ENCODE peak calls at places on chromosomes 2 and 18, in seven cellular contexts. U is endothelial cell of umbilical vein, M is fibroblast of pulmonary artery, V is HepG2, E is BE2C, K is AG09309, S is PC-9. G is an unnamed sample.

GRCh38 chr2:74383254-74383653 is 3.1 kb upstream of the DCTN1 start:
- DNase-seq in U (peak; percentile 74), M (peak; percentile 65), V (peak; percentile 66), E (no peak), K (peak; percentile 27), S (no peak), G (peak; percentile 49)

GRCh38 chr2:164810843-164811242 is 30.8 kb downstream of the COBLL1 start:
- DNase-seq in U (no peak), M (peak; percentile 52), V (peak; percentile 96), E (no peak), K (no peak), S (no peak), G (peak; percentile 77)

GRCh38 chr2:216698895-216699294 is 3.5 kb upstream of the IGFBP5 start:
- DNase-seq in U (peak; percentile 59), M (peak; percentile 75), V (peak; percentile 61), E (peak; percentile 48), K (peak; percentile 46), S (no peak), G (peak; percentile 80)

GRCh38 chr2:142052220-142052863 is 78.5 kb downstream of the LRP1B start:
- DNase-seq in U (no peak), M (no peak), V (no peak), E (no peak), K (no peak), S (no peak), G (no peak)

GRCh38 chr18:68766433-68766832 is 31.4 kb upstream of the CCDC102B start:
- DNase-seq in U (no peak), M (peak; percentile 39), V (no peak), E (no peak), K (no peak), S (no peak), G (no peak)

GRCh38 chr2:176814740-176815367 is 397.7 kb upstream of the HNRNPA3 start:
- DNase-seq in U (peak; percentile 38), M (peak; percentile 30), V (peak; percentile 10), E (no peak), K (no peak), S (no peak), G (peak; percentile 33)

GRCh38 chr2:104790100-104790811 is 63.7 kb upstream of the POU3F3 start:
- DNase-seq in U (no peak), M (peak; percentile 6), V (no peak), E (no peak), K (no peak), S (no peak), G (peak; percentile 1)

GRCh38 chr2:2587364-2587763 is 256.3 kb upstream of the MYT1L start:
- DNase-seq in U (no peak), M (no peak), V (no peak), E (no peak), K (no peak), S (no peak), G (no peak)

GRCh38 chr2:184765048-184765881 is 166.9 kb downstream of the ZNF804A start:
- DNase-seq in U (no peak), M (no peak), V (no peak), E (peak; percentile 42), K (no peak), S (no peak), G (no peak)

GRCh38 chr18:32310119-32310518 is 120.3 kb downstream of the MEP1B start:
- DNase-seq in U (no peak), M (peak; percentile 97), V (no peak), E (no peak), K (no peak), S (no peak), G (peak; percentile 27)

GRCh38 chr2:8395718-8396117 is 286.1 kb upstream of the ID2 start:
- DNase-seq in U (no peak), M (no peak), V (no peak), E (no peak), K (no peak), S (no peak), G (no peak)

DNA sequence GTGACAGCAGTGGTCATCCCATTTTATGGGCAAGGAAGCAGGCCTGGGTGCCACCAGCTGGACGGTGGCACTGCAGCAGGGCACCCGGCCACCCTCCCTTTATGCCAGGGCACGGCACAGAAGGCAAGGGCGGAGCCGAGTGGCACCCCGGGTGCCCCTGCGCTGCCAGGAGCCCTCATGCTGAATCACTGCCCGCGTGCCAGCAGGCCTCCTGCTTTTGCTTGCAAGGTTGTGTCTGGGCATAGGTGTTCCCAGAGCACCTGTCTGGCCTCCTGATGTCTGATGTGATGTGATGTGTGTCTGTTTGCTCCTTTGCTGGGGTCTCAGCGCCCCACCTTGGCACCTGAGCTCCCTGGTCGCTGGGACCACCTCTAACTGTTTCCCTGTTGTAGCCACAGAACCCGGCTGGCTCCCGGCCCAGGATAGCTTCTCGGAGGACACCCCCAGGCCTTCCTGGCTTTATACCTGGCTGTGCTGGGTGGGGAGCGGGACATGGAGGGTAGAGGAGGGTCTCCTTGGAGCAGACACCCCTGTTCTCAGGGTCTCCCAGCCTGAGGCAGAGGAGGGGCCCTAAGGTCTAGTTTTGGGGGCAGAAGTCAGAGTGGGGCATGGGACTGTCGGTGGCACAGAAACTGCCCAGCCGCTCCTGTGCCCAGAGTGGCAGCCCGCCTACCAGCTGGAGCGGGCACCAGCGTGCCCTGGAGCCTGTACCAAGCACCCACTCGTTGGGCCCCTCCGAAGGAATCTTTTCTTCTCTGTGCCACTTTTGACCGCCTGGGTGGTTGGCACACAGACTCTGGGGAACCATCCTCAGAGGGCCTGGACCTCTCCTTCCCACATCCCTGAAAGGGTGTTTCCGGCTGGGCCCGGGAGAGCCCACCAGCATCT is 3.6 kb downstream of the GPC1 start:
- DNase-seq in U (no peak), M (no peak), V (no peak), E (no peak), K (no peak), S (no peak), G (no peak)
- H3K4me3 ChIP-seq in U (no peak overlapping the region), M (no peak overlapping the region), V (no peak overlapping the region), E (no peak overlapping the region), K (no peak overlapping the region), S (no peak overlapping the region), G (no peak overlapping the region)

DNA sequence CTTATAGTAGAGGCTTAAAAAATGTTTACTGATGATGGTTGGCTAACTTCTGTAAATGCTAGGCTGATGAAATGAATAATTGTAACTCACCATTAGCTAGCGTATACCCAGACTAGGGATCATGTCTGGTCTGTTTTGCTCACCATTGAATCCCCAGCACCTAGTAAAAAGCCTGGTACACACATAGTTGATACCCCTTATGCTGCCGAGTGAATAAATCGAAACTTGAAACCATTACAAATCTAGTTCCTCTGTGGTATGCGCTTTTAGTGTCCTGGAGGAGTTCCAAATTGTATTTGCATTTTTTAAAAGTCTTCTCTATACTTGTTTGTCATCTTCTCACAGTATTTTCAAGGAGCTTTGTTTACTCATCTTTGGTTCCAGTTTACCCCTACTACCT is 1.3 kb downstream of the TAF1B start:
- DNase-seq in U (no peak), M (peak; percentile 13), V (no peak), E (no peak), K (no peak), S (no peak), G (peak; percentile 52)
- H3K4me3 ChIP-seq in U (peak overlapping the region; percentile 86), M (peak overlapping the region; percentile 88), V (peak overlapping the region; percentile 92), E (peak overlapping the region; percentile 85), K (peak overlapping the region; percentile 89), S (peak overlapping the region; percentile 68), G (peak overlapping the region; percentile 78)

DNA sequence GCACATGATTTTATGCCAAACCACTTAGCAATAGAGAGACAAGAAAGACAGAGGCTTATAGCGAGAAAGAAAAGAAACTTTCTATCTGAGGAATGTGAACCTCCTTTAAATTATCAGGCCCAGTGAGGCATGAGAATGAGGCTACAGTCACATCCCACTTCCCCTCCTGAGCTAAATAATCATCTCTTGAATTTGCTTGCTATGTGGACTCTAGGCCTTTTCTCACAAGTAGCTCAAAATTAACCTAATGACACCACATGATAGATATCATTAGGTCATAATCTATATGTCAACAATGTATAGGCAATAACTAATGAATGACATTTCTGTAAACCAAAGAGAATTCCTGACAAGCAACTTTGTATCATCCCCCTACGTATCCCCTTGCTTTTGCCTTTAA is 301.5 kb upstream of the MGAT5 start:
- DNase-seq in U (no peak), M (no peak), V (no peak), E (no peak), K (no peak), S (no peak), G (no peak)
- H3K4me3 ChIP-seq in U (no peak overlapping the region), M (no peak overlapping the region), V (no peak overlapping the region), E (no peak overlapping the region), K (no peak overlapping the region), S (no peak overlapping the region), G (no peak overlapping the region)

GRCh38 chr2:198219292-198219691 is 414.9 kb downstream of the PLCL1 start:
- DNase-seq in U (no peak), M (no peak), V (no peak), E (no peak), K (no peak), S (no peak), G (no peak)
- H3K4me3 ChIP-seq in U (no peak overlapping the region), M (no peak overlapping the region), V (no peak overlapping the region), E (no peak overlapping the region), K (no peak overlapping the region), S (no peak overlapping the region), G (no peak overlapping the region)

DNA sequence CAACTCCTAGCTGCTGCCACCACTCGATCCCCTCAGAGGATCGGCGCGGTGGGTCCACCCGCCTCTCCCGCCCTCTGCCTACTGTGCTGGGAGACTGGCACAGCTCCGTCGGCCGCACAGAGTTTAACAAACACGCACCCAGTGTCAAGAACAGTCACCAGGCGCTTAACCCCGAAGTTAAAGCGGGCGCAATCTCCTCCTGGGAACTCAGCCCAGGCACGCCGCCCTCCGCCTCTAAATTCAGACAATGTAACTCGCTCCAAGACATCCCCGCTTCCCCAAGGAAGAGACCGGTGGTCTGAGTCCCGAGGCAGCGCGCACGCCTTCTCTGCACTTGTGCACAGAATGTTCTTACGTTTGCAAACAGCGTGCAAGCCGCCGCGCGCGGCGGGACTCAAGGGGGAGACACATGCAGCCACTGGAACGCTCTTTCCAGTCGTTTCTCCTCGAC is 533 bp downstream of the CXCR4 start:
- DNase-seq in U (peak; percentile 52), M (peak; percentile 33), V (no peak), E (peak; percentile 45), K (no peak), S (no peak), G (peak; percentile 39)
- H3K4me3 ChIP-seq in U (peak overlapping the region; percentile 73), M (peak overlapping the region; percentile 46), V (peak overlapping the region; percentile 39), E (peak overlapping the region; percentile 47), K (no peak overlapping the region), S (no peak overlapping the region), G (peak overlapping the region; percentile 48)

GRCh38 chr2:179446475-179447141 is 182.0 kb upstream of the SESTD1 start:
- DNase-seq in U (no peak), M (no peak), V (no peak), E (no peak), K (no peak), S (no peak), G (no peak)

GRCh38 chr2:179447839-179448447 is 183.3 kb upstream of the SESTD1 start:
- DNase-seq in U (no peak), M (no peak), V (no peak), E (no peak), K (no peak), S (no peak), G (no peak)

GRCh38 chr2:179447426-179447825 is 182.8 kb upstream of the SESTD1 start:
- DNase-seq in U (no peak), M (no peak), V (no peak), E (no peak), K (no peak), S (no peak), G (no peak)

GRCh38 chr2:179444056-179444455 is 179.4 kb upstream of the SESTD1 start:
- DNase-seq in U (no peak), M (peak; percentile 48), V (no peak), E (no peak), K (no peak), S (no peak), G (peak; percentile 48)

GRCh38 chr2:179449010-179449409 is 184.4 kb upstream of the SESTD1 start:
- DNase-seq in U (no peak), M (no peak), V (no peak), E (no peak), K (no peak), S (no peak), G (no peak)
- H3K4me3 ChIP-seq in U (no peak overlapping the region), M (no peak overlapping the region), V (no peak overlapping the region), E (no peak overlapping the region), K (no peak overlapping the region), S (no peak overlapping the region), G (no peak overlapping the region)

G was measured in fibroblast of villous mesenchyme.